ENCODE peak calls at places on chromosomes 2 and 18, in seven cellular contexts. One of them, this sample, is unnamed.

GRCh38 chr2:192546566-192546965 is 351.8 kb upstream of the TMEFF2 start:
- DNase-seq in GM23338: no peak
- DNase-seq in K562: no peak
- DNase-seq in GM12878: no peak
- DNase-seq in HepG2: no peak
- DNase-seq in HCT116: no peak
- DNase-seq in H1: no peak
- DNase-seq in this sample: no peak

GRCh38 chr2:29238497-29238896 is 123.3 kb downstream of the CLIP4 start:
- DNase-seq in HCT116: peak; percentile 26
- DNase-seq in GM23338: peak; percentile 76
- DNase-seq in K562: peak; percentile 54
- DNase-seq in HepG2: peak; percentile 34
- DNase-seq in GM12878: no peak
- DNase-seq in H1: peak; percentile 71
- DNase-seq in this sample: peak; percentile 23

GRCh38 chr2:149552830-149553229 is 34.7 kb downstream of the MMADHC start:
- DNase-seq in GM23338: no peak
- DNase-seq in K562: no peak
- DNase-seq in HepG2: no peak
- DNase-seq in HCT116: no peak
- DNase-seq in H1: no peak
- DNase-seq in GM12878: no peak
- DNase-seq in this sample: no peak

GRCh38 chr2:233168919-233169318 is 82.6 kb upstream of the ATG16L1 start:
- DNase-seq in HCT116: no peak
- DNase-seq in H1: no peak
- DNase-seq in GM23338: no peak
- DNase-seq in HepG2: no peak
- DNase-seq in K562: no peak
- DNase-seq in GM12878: no peak
- DNase-seq in this sample: no peak

GRCh38 chr2:237724811-237725478 is 73.6 kb upstream of the RBM44 start:
- DNase-seq in H1: no peak
- DNase-seq in GM23338: no peak
- DNase-seq in HCT116: no peak
- DNase-seq in HepG2: no peak
- DNase-seq in K562: no peak
- DNase-seq in GM12878: no peak
- DNase-seq in this sample: peak; percentile 37

GRCh38 chr2:85425588-85425987 is 7.1 kb downstream of the SH2D6 start:
- DNase-seq in K562: no peak
- DNase-seq in HepG2: no peak
- DNase-seq in H1: no peak
- DNase-seq in HCT116: no peak
- DNase-seq in GM12878: no peak
- DNase-seq in GM23338: no peak
- DNase-seq in this sample: no peak

GRCh38 chr18:70464343-70465114 is 175.7 kb downstream of the SOCS6 start:
- DNase-seq in GM23338: peak; percentile 80
- DNase-seq in H1: peak; percentile 73
- DNase-seq in K562: peak; percentile 35
- DNase-seq in GM12878: no peak
- DNase-seq in HCT116: peak; percentile 56
- DNase-seq in HepG2: peak; percentile 64
- DNase-seq in this sample: peak; percentile 73

GRCh38 chr18:55289775-55290174 is 298.2 kb downstream of the TCF4 start:
- DNase-seq in H1: no peak
- DNase-seq in HepG2: no peak
- DNase-seq in K562: no peak
- DNase-seq in GM12878: no peak
- DNase-seq in GM23338: no peak
- DNase-seq in HCT116: no peak
- DNase-seq in this sample: no peak

GRCh38 chr2:120826260-120826648 is 90.6 kb downstream of the GLI2 start:
- DNase-seq in HepG2: no peak
- DNase-seq in H1: no peak
- DNase-seq in HCT116: no peak
- DNase-seq in K562: no peak
- DNase-seq in GM12878: no peak
- DNase-seq in GM23338: no peak
- DNase-seq in this sample: no peak

GRCh38 chr2:72901426-72901825 is 14.2 kb downstream of the SPR start:
- DNase-seq in HCT116: no peak
- DNase-seq in H1: no peak
- DNase-seq in K562: peak; percentile 51
- DNase-seq in GM23338: no peak
- DNase-seq in HepG2: no peak
- DNase-seq in GM12878: no peak
- DNase-seq in this sample: no peak

GRCh38 chr18:55748227-55748738 is 160.3 kb upstream of the TCF4 start:
- DNase-seq in K562: peak; percentile 75
- DNase-seq in GM23338: no peak
- DNase-seq in H1: no peak
- DNase-seq in HCT116: no peak
- DNase-seq in HepG2: no peak
- DNase-seq in GM12878: no peak
- DNase-seq in this sample: no peak

GRCh38 chr18:57890266-57890665 is 87.2 kb upstream of the ATP8B1 start:
- DNase-seq in H1: no peak
- DNase-seq in HepG2: no peak
- DNase-seq in GM23338: no peak
- DNase-seq in GM12878: no peak
- DNase-seq in HCT116: no peak
- DNase-seq in K562: no peak
- DNase-seq in this sample: no peak

GRCh38 chr2:233053928-233054774 is 6.0 kb upstream of the INPP5D start:
- DNase-seq in HCT116: peak; percentile 48
- DNase-seq in GM12878: no peak
- DNase-seq in K562: peak; percentile 84
- DNase-seq in H1: peak; percentile 94
- DNase-seq in GM23338: peak; percentile 85
- DNase-seq in HepG2: peak; percentile 43
- DNase-seq in this sample: peak; percentile 34

GRCh38 chr2:165280356-165280755 is 41.1 kb downstream of the SCN2A start:
- DNase-seq in K562: no peak
- DNase-seq in HepG2: no peak
- DNase-seq in H1: no peak
- DNase-seq in HCT116: no peak
- DNase-seq in GM23338: no peak
- DNase-seq in GM12878: no peak
- DNase-seq in this sample: no peak

GRCh38 chr2:202032841-202033316 is 776 bp upstream of the FZD7 start:
- DNase-seq in H1: peak; percentile 84
- DNase-seq in HCT116: peak; percentile 16
- DNase-seq in K562: peak; percentile 57
- DNase-seq in GM12878: no peak
- DNase-seq in GM23338: peak; percentile 76
- DNase-seq in HepG2: no peak
- DNase-seq in this sample: peak; percentile 16
- TF ChIP-seq POLR2AphosphoS5 in H1: peak; percentile 76
- TF ChIP-seq POLR2AphosphoS5 in HCT116: no peak
- TF ChIP-seq POLR2AphosphoS5 in K562: no peak
- TF ChIP-seq POLR2AphosphoS5 in GM12878: no peak
- TF ChIP-seq POLR2AphosphoS5 in GM23338: no peak
- TF ChIP-seq POLR2AphosphoS5 in HepG2: no peak
- TF ChIP-seq POLR2AphosphoS5 in this sample: no peak

GRCh38 chr2:69013123-69013836 is at the start of gene ANTXR1:
- DNase-seq in GM12878: no peak
- DNase-seq in H1: peak; percentile 84
- DNase-seq in HepG2: peak; percentile 45
- DNase-seq in GM23338: peak; percentile 93
- DNase-seq in K562: peak; percentile 11
- DNase-seq in HCT116: peak; percentile 53
- DNase-seq in this sample: peak; percentile 13
- H2AFZ ChIP-seq in GM12878: no peak within 1 kb of the TSS
- H2AFZ ChIP-seq in H1: peak within 1 kb of the TSS; percentile 90
- H2AFZ ChIP-seq in HepG2: peak within 1 kb of the TSS; percentile 42
- H2AFZ ChIP-seq in GM23338: peak within 1 kb of the TSS; percentile 97
- H2AFZ ChIP-seq in K562: peak within 1 kb of the TSS; percentile 62
- H2AFZ ChIP-seq in HCT116: peak within 1 kb of the TSS; percentile 85
- H2AFZ ChIP-seq in this sample: peak within 1 kb of the TSS; percentile 91

GRCh38 chr2:101697124-101697793 is at the start of gene MAP4K4:
- DNase-seq in K562: peak; percentile 83
- DNase-seq in GM23338: peak; percentile 83
- DNase-seq in HepG2: peak; percentile 84
- DNase-seq in GM12878: no peak
- DNase-seq in HCT116: peak; percentile 44
- DNase-seq in H1: peak; percentile 79
- DNase-seq in this sample: peak; percentile 67
- TF ChIP-seq EZH2 in K562: no peak
- TF ChIP-seq EZH2 in GM23338: no peak
- TF ChIP-seq EZH2 in HepG2: no peak
- TF ChIP-seq EZH2 in GM12878: no peak
- TF ChIP-seq EZH2 in HCT116: no peak
- TF ChIP-seq EZH2 in H1: no peak
- TF ChIP-seq EZH2 in this sample: no peak

DNA sequence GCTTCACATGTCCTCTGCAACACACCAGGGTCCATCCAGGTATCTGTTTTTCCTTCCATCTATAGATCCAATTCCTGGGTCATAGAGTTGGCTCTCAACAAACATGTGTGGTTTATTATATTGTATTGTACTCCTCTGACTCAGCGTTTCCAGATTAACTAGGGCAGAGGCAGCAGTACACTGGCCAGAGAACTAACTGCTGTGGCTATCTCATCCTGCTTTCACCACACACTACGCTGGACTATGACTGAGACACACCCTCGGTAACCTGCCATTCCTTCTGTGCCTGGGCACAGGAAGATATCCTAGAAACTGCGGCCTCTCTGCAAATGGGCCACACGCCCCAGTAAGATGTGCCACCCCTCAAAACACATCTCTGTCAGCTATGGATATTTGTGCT is 159.8 kb upstream of the STK17B start:
- DNase-seq in H1: no peak
- DNase-seq in GM23338: no peak
- DNase-seq in K562: peak; percentile 17
- DNase-seq in HepG2: no peak
- DNase-seq in HCT116: no peak
- DNase-seq in GM12878: no peak
- DNase-seq in this sample: peak; percentile 84
- TF ChIP-seq POLR2AphosphoS5 in H1: no peak
- TF ChIP-seq POLR2AphosphoS5 in GM23338: no peak
- TF ChIP-seq POLR2AphosphoS5 in K562: no peak
- TF ChIP-seq POLR2AphosphoS5 in HepG2: no peak
- TF ChIP-seq POLR2AphosphoS5 in HCT116: no peak
- TF ChIP-seq POLR2AphosphoS5 in GM12878: no peak
- TF ChIP-seq POLR2AphosphoS5 in this sample: no peak

DNA sequence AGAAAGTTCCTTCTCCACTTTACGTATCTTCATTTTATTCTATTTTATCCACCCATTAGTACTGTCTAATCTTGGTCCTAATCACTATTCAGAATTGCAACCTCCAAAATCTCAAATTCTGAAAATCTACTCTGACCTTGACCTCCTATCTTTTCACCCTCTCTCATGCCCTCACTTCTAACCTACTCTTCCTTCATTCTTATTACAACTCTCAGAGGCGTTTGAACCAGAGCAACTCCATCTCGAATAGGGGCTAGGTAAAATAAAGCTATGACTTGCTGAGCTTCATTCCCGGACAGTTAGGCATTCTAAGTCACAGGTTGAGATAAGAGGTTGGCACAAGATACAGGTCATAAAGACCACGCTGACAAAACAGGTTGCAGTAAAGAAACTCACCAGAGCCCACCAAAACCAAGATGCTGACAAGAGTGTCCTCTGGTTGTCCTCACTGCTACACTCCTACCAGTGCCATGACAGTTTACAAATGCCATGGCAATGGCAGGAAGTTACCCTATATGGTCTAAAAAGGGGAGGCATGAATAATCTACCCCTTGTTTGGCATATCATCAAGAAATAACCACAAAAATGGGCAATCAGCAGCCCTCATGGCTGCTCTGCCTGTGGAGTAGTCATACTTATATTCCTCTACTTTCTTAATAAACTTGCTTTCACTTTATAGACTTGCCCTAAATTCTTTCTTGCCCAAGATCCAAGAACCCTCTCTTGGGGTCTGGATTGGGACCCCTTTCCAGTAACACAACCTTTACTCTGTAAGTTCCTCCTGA is 11.4 kb downstream of the CCDC88A start:
- DNase-seq in H1: no peak
- DNase-seq in GM12878: no peak
- DNase-seq in HCT116: no peak
- DNase-seq in HepG2: no peak
- DNase-seq in GM23338: no peak
- DNase-seq in K562: no peak
- DNase-seq in this sample: no peak
- H2AFZ ChIP-seq in H1: no peak overlapping the region
- H2AFZ ChIP-seq in GM12878: no peak overlapping the region
- H2AFZ ChIP-seq in HCT116: no peak overlapping the region
- H2AFZ ChIP-seq in HepG2: no peak overlapping the region
- H2AFZ ChIP-seq in GM23338: no peak overlapping the region
- H2AFZ ChIP-seq in K562: no peak overlapping the region
- H2AFZ ChIP-seq in this sample: no peak overlapping the region

DNA sequence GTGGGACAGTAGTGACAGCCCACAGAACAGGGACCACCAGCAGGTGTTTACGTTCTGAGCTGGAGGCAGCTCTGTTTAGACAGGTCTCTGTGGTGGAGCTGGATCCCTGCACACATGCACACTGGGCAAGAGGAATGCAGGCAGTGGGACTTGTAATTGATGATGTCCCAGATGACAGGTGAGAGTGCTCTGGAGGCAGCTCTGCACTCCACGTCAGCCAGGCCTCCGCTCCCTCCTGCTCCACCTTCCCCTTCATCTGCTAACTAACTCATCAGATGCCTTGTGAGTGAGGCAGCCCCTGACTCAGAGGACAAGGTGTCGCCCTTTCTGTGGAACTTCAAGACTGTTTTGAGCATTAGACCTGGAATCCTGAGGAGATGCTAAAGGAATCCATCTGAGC is 53.2 kb downstream of the SH3YL1 start:
- DNase-seq in H1: no peak
- DNase-seq in HCT116: no peak
- DNase-seq in GM23338: no peak
- DNase-seq in K562: no peak
- DNase-seq in HepG2: no peak
- DNase-seq in GM12878: no peak
- DNase-seq in this sample: no peak
- TF ChIP-seq EZH2 in H1: no peak
- TF ChIP-seq EZH2 in HCT116: no peak
- TF ChIP-seq EZH2 in GM23338: no peak
- TF ChIP-seq EZH2 in K562: no peak
- TF ChIP-seq EZH2 in HepG2: no peak
- TF ChIP-seq EZH2 in GM12878: no peak
- TF ChIP-seq EZH2 in this sample: no peak

This sample was measured in endothelial cell of umbilical vein.